ENCODE peak calls at places on chromosomes 5 and 9, in ten cellular contexts. I is NCI-H748 treated with DMSO at 0.1 percent for 48 hours; H is uterus; G is heart left ventricle; J is anterior cingulate cortex; M is NCI-H1105 treated with DMSO at 0.1 percent for 48 hours; R is CD4-positive, alpha-beta T cell; W is stromal cell of bone marrow; K is AG09319; V is stimulated activated CD4-positive, alpha-beta T cell treated with anti-CD3 and anti-CD28 coated beads, Interleukin-1b, Interleukin-23, amount 100 ng/mL, for 48 hours. E is an unnamed sample.

GRCh38 chr5:148005788-148006520 is 57.8 kb upstream of the SPINK5 start:
- DNase-seq in H (no peak), W (no peak), V (no peak), I (no peak), J (no peak), M (no peak), R (no peak), G (no peak), K (no peak), E (no peak)

GRCh38 chr9:80951675-80952074 is 737.7 kb downstream of the TLE1 start:
- DNase-seq in I (no peak), G (no peak), J (no peak), W (no peak), R (no peak), H (peak), M (no peak), V (no peak), K (no peak), E (no peak)

GRCh38 chr9:71783120-71783523 is 14.8 kb upstream of the CEMIP2 start:
- DNase-seq in V (peak), M (peak), J (no peak), H (peak), K (no peak), R (peak), W (no peak), I (peak), G (no peak), E (peak)

GRCh38 chr9:110270211-110270995 is 14.1 kb upstream of the TXN start:
- DNase-seq in W (no peak), V (no peak), K (no peak), I (no peak), M (no peak), G (no peak), H (no peak), R (no peak), J (no peak), E (no peak)

GRCh38 chr9:81396528-81396927 is 292.8 kb downstream of the TLE1 start:
- DNase-seq in H (no peak), W (no peak), V (no peak), I (no peak), M (no peak), R (no peak), J (no peak), K (no peak), G (no peak), E (no peak)

GRCh38 chr5:140267559-140268018 is 35.3 kb downstream of the PFDN1 start:
- DNase-seq in W (no peak), I (no peak), K (no peak), M (no peak), V (no peak), R (no peak), G (no peak), H (no peak), J (no peak), E (no peak)

GRCh38 chr5:142720561-142721275 is 34.8 kb upstream of the FGF1 start:
- DNase-seq in H (no peak), R (no peak), M (peak), W (no peak), V (no peak), J (no peak), I (peak), G (no peak), K (no peak), E (no peak)

GRCh38 chr5:94849821-94850736 is 231.6 kb downstream of the SLF1 start:
- DNase-seq in I (peak), M (peak), H (no peak), G (no peak), K (peak), R (no peak), V (peak), W (peak), J (no peak), E (no peak)

GRCh38 chr5:4868140-4868735 is 271.9 kb upstream of the ADAMTS16 start:
- DNase-seq in H (peak), V (peak), K (no peak), J (peak), W (peak), R (no peak), G (peak), I (peak), M (peak), E (no peak)

GRCh38 chr5:14265574-14265973 is 122.4 kb downstream of the TRIO start:
- DNase-seq in G (no peak), R (no peak), W (peak), H (no peak), I (no peak), K (no peak), J (no peak), M (no peak), V (no peak), E (no peak)

GRCh38 chr9:121678501-121679022 is 27.1 kb downstream of the DAB2IP start:
- DNase-seq in K (no peak), M (no peak), G (no peak), R (no peak), V (no peak), J (no peak), I (no peak), W (no peak), H (no peak), E (no peak)

GRCh38 chr5:78537821-78538220 is 110.8 kb downstream of the LHFPL2 start:
- DNase-seq in I (peak), R (no peak), V (no peak), K (no peak), J (peak), W (no peak), G (no peak), M (peak), H (no peak), E (no peak)

GRCh38 chr5:89396262-89396975 is 513.4 kb upstream of the MEF2C start:
- DNase-seq in K (no peak), V (no peak), W (peak), M (no peak), H (no peak), G (peak), R (no peak), I (no peak), J (no peak), E (no peak)

GRCh38 chr5:12245429-12245828 is 341.2 kb upstream of the CTNND2 start:
- DNase-seq in V (no peak), W (no peak), G (no peak), K (no peak), I (no peak), J (no peak), M (no peak), R (no peak), H (no peak), E (no peak)

GRCh38 chr5:75568202-75568601 is 43.1 kb upstream of the ANKDD1B start:
- DNase-seq in G (no peak), I (no peak), W (no peak), M (no peak), V (peak), K (no peak), R (no peak), H (no peak), J (no peak), E (no peak)

GRCh38 chr9:37151802-37152201 is 31.4 kb downstream of the ZCCHC7 start:
- DNase-seq in V (no peak), K (no peak), J (no peak), M (no peak), I (no peak), H (no peak), G (no peak), W (no peak), R (no peak), E (no peak)

GRCh38 chr9:98536542-98537173 is 172.1 kb downstream of the GABBR2 start:
- DNase-seq in M (no peak), R (no peak), V (peak), I (peak), K (no peak), W (no peak), G (no peak), H (no peak), J (no peak), E (no peak)

GRCh38 chr9:136050706-136051567 is 44.2 kb downstream of the NACC2 start:
- DNase-seq in G (no peak), J (no peak), R (no peak), H (no peak), W (no peak), K (no peak), M (no peak), I (no peak), V (no peak), E (no peak)

GRCh38 chr5:73103885-73104284 is 16.5 kb upstream of the TMEM171 start:
- DNase-seq in H (no peak), G (no peak), K (no peak), J (no peak), R (no peak), W (no peak), V (no peak), I (no peak), M (peak), E (no peak)

GRCh38 chr5:142828797-142829535 is 58.8 kb downstream of the ARHGAP26 start:
- DNase-seq in J (no peak), M (no peak), V (no peak), R (no peak), G (no peak), I (no peak), W (no peak), H (no peak), K (no peak), E (no peak)

GRCh38 chr9:69817202-69817601 is 3.4 kb upstream of the CFAP95 start:
- DNase-seq in W (no peak), R (no peak), K (no peak), J (no peak), M (no peak), G (no peak), H (no peak), V (no peak), I (no peak), E (no peak)

GRCh38 chr5:112594060-112594850 is 143.4 kb upstream of the APC start:
- DNase-seq in H (no peak), G (no peak), V (no peak), K (no peak), R (no peak), M (no peak), J (peak), I (no peak), W (peak), E (no peak)

GRCh38 chr9:4927701-4928100 is 57.4 kb upstream of the JAK2 start:
- DNase-seq in J (no peak), I (no peak), K (peak), V (no peak), G (no peak), H (no peak), M (no peak), R (no peak), W (no peak), E (no peak)

GRCh38 chr9:116471093-116471906 is 215.8 kb upstream of the TRIM32 start:
- DNase-seq in R (no peak), K (peak), I (no peak), H (peak), J (no peak), W (no peak), M (no peak), V (no peak), G (peak), E (no peak)

GRCh38 chr5:117182104-117182503 is 607.5 kb upstream of the SEMA6A start:
- DNase-seq in W (no peak), R (no peak), H (no peak), G (no peak), J (no peak), M (no peak), V (no peak), K (no peak), I (no peak), E (no peak)

GRCh38 chr9:95947118-95947517 is 71.6 kb downstream of the ERCC6L2 start:
- DNase-seq in W (no peak), M (no peak), H (no peak), I (no peak), K (no peak), J (no peak), V (no peak), R (no peak), G (no peak), E (no peak)

GRCh38 chr5:43207601-43208000 is 15.6 kb downstream of the NIM1K start:
- DNase-seq in I (no peak), G (no peak), V (no peak), M (no peak), R (no peak), W (no peak), K (no peak), J (no peak), H (no peak), E (no peak)

GRCh38 chr5:177133845-177134652 is 476 bp downstream of the NSD1 start:
- DNase-seq in I (no peak), V (peak), R (peak), K (no peak), H (peak), J (peak), M (no peak), G (peak), W (no peak), E (no peak)

GRCh38 chr9:71233646-71234045 is 112.2 kb upstream of the TRPM3 start:
- DNase-seq in K (no peak), R (no peak), J (no peak), V (no peak), M (no peak), W (no peak), H (no peak), G (no peak), I (no peak), E (no peak)

GRCh38 chr5:15574806-15575205 is 74.8 kb downstream of the FBXL7 start:
- DNase-seq in V (no peak), G (peak), J (no peak), W (peak), K (no peak), R (no peak), I (no peak), H (no peak), M (no peak), E (no peak)

GRCh38 chr9:73371801-73372200 is 220.1 kb downstream of the ANXA1 start:
- DNase-seq in M (peak), H (no peak), V (no peak), G (no peak), W (no peak), J (no peak), I (no peak), K (no peak), R (no peak), E (no peak)

GRCh38 chr5:172866802-172867748 is 33.0 kb downstream of the ERGIC1 start:
- DNase-seq in R (no peak), V (no peak), H (peak), G (peak), K (no peak), M (no peak), J (no peak), I (no peak), W (no peak), E (no peak)

GRCh38 chr9:34515959-34516358 is 6.8 kb downstream of the ENHO start:
- DNase-seq in K (no peak), G (no peak), H (no peak), R (no peak), M (no peak), J (no peak), V (no peak), W (no peak), I (no peak), E (no peak)

GRCh38 chr5:105501315-105501714 is 1938.7 kb upstream of the NUDT12 start:
- DNase-seq in V (no peak), W (no peak), R (no peak), M (no peak), K (no peak), H (no peak), J (no peak), G (no peak), I (peak), E (no peak)

GRCh38 chr9:37621299-37621934 is 29.0 kb upstream of the TOMM5 start:
- DNase-seq in V (no peak), G (no peak), M (no peak), R (no peak), I (no peak), W (no peak), J (no peak), H (no peak), K (no peak), E (no peak)

GRCh38 chr9:3498691-3499090 is 27.1 kb downstream of the RFX3 start:
- DNase-seq in K (no peak), M (peak), R (no peak), W (peak), G (no peak), V (no peak), J (no peak), I (peak), H (no peak), E (no peak)

GRCh38 chr5:66209350-66209749 is 65.2 kb downstream of the SREK1 start:
- DNase-seq in R (no peak), H (no peak), I (no peak), G (no peak), V (no peak), M (no peak), W (no peak), K (no peak), J (no peak), E (no peak)

GRCh38 chr5:94397508-94397907 is 220.9 kb downstream of the KIAA0825 start:
- DNase-seq in K (no peak), J (no peak), W (no peak), M (no peak), V (no peak), R (no peak), G (no peak), I (no peak), H (no peak), E (no peak)

GRCh38 chr5:178991190-178992145 is 3.7 kb downstream of the GRM6 start:
- DNase-seq in W (no peak), M (no peak), J (no peak), H (no peak), K (no peak), V (no peak), R (no peak), I (no peak), G (no peak), E (no peak)